ENCODE peak calls at places on chromosomes 16 and 17, in ten cellular contexts. P, C, I, K, J, N, X, B, Q and W are unnamed samples.

GRCh38 chr16:83187404-83187803 is 560.6 kb downstream of the CDH13 start:
- DNase-seq in P (no peak), C (no peak), I (no peak), K (no peak), J (no peak), N (no peak), X (no peak), B (no peak), Q (no peak), W (no peak)

GRCh38 chr17:57316361-57316760 is 60.0 kb downstream of the MSI2 start:
- DNase-seq in P (no peak), C (no peak), I (no peak), K (no peak), J (no peak), N (no peak), X (no peak), B (no peak), Q (no peak), W (no peak)

GRCh38 chr17:73625975-73626706 is 18.1 kb downstream of the SDK2 start:
- DNase-seq in P (no peak), C (no peak), I (peak; percentile 69), K (no peak), J (no peak), N (no peak), X (no peak), B (no peak), Q (no peak), W (no peak)

GRCh38 chr17:82049106-82049505 is 2.5 kb downstream of the RFNG start:
- DNase-seq in P (no peak), C (no peak), I (no peak), K (no peak), J (no peak), N (no peak), X (no peak), B (no peak), Q (no peak), W (no peak)

GRCh38 chr17:40023590-40024292 is 8.5 kb downstream of the CSF3 start:
- DNase-seq in P (no peak), C (peak; percentile 81), I (peak; percentile 56), K (peak; percentile 47), J (no peak), N (no peak), X (peak; percentile 87), B (no peak), Q (no peak), W (no peak)

GRCh38 chr17:61385869-61386245 is 13.8 kb upstream of the TBX2 start:
- DNase-seq in P (no peak), C (no peak), I (no peak), K (no peak), J (no peak), N (no peak), X (no peak), B (no peak), Q (no peak), W (no peak)

GRCh38 chr17:47280072-47280811 is 26.6 kb downstream of the ITGB3 start:
- DNase-seq in P (no peak), C (no peak), I (no peak), K (no peak), J (no peak), N (no peak), X (no peak), B (no peak), Q (no peak), W (no peak)

GRCh38 chr16:58733248-58733670 is 857 bp downstream of the GOT2 start:
- DNase-seq in P (no peak), C (no peak), I (no peak), K (no peak), J (no peak), N (no peak), X (no peak), B (peak; percentile 45), Q (no peak), W (no peak)

GRCh38 chr16:10332301-10332700 is 53.6 kb upstream of the ATF7IP2 start:
- DNase-seq in P (no peak), C (no peak), I (no peak), K (no peak), J (no peak), N (no peak), X (no peak), B (peak; percentile 42), Q (no peak), W (no peak)

GRCh38 chr17:78210111-78210510 is 3.9 kb upstream of the BIRC5 start:
- DNase-seq in P (no peak), C (no peak), I (no peak), K (no peak), J (no peak), N (no peak), X (no peak), B (no peak), Q (no peak), W (no peak)

GRCh38 chr17:57092171-57092570 is 7.1 kb downstream of the AKAP1 start:
- DNase-seq in P (no peak), C (no peak), I (no peak), K (no peak), J (no peak), N (no peak), X (no peak), B (no peak), Q (no peak), W (no peak)

GRCh38 chr17:48603959-48604769 is 622 bp downstream of the HOXB6 start:
- DNase-seq in P (no peak), C (no peak), I (no peak), K (no peak), J (peak; percentile 76), N (peak; percentile 96), X (no peak), B (peak; percentile 68), Q (no peak), W (no peak)

GRCh38 chr17:1588781-1589585 is 26.4 kb upstream of the PITPNA start:
- DNase-seq in P (no peak), C (no peak), I (no peak), K (no peak), J (no peak), N (no peak), X (peak; percentile 49), B (no peak), Q (no peak), W (no peak)

GRCh38 chr16:23518435-23518891 is 8.2 kb upstream of the GGA2 start:
- DNase-seq in P (no peak), C (no peak), I (no peak), K (no peak), J (no peak), N (no peak), X (no peak), B (no peak), Q (no peak), W (no peak)

GRCh38 chr16:73565925-73566324 is 518.0 kb upstream of the ZFHX3 start:
- DNase-seq in P (no peak), C (no peak), I (no peak), K (no peak), J (no peak), N (no peak), X (no peak), B (no peak), Q (no peak), W (no peak)

GRCh38 chr16:3999890-4000325 is 116.3 kb downstream of the ADCY9 start:
- DNase-seq in P (no peak), C (no peak), I (no peak), K (peak; percentile 60), J (no peak), N (no peak), X (no peak), B (no peak), Q (no peak), W (no peak)
- H3K4me1 ChIP-seq in P (peaks cover 12% of the 10 kb centered on the region), C (no peaks in the 10 kb centered on the region), I (peaks cover 28% of the 10 kb centered on the region), K (peaks cover 11% of the 10 kb centered on the region), J (no peaks in the 10 kb centered on the region), N (peaks cover 13% of the 10 kb centered on the region), X (peaks cover 5% of the 10 kb centered on the region), B (no peaks in the 10 kb centered on the region), Q (no peaks in the 10 kb centered on the region), W (peaks cover 7% of the 10 kb centered on the region)

DNA sequence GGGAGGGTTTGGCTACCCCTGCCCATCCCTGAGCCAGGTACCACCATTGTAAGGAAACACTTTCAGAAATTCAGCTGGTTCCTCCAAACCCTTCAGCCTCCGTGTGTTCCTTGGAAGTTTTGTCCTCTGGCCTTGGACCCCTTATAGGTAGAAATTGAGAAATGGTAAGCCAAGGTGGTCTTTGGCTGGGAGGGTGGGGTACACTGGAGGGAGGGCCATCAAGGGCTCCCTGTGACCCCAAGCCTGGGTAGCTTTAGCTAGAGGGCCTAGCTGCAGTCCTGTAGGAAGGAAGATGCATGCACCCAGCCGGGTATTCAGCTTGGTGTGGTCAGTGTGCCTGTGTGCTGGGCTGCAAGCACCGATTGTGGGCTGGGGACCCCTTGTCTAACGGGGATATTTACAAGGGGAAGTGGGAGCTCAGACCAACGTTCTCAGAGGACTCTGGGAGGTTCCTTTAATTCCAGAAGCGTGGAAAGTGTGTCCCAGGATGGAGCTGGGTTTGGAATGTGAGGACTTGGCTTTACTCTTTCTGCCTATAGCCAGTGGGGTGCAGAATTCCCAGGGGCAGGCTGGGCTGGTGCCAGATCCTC is 6.8 kb downstream of the NAT9 start:
- DNase-seq in P (no peak), C (no peak), I (no peak), K (no peak), J (no peak), N (no peak), X (no peak), B (peak; percentile 42), Q (no peak), W (no peak)
- TF ChIP-seq POLR2A in P (no peak), C (no peak), I (no peak), K (no peak), J (no peak), N (no peak), X (no peak), B (no peak), Q (no peak), W (no peak)

DNA sequence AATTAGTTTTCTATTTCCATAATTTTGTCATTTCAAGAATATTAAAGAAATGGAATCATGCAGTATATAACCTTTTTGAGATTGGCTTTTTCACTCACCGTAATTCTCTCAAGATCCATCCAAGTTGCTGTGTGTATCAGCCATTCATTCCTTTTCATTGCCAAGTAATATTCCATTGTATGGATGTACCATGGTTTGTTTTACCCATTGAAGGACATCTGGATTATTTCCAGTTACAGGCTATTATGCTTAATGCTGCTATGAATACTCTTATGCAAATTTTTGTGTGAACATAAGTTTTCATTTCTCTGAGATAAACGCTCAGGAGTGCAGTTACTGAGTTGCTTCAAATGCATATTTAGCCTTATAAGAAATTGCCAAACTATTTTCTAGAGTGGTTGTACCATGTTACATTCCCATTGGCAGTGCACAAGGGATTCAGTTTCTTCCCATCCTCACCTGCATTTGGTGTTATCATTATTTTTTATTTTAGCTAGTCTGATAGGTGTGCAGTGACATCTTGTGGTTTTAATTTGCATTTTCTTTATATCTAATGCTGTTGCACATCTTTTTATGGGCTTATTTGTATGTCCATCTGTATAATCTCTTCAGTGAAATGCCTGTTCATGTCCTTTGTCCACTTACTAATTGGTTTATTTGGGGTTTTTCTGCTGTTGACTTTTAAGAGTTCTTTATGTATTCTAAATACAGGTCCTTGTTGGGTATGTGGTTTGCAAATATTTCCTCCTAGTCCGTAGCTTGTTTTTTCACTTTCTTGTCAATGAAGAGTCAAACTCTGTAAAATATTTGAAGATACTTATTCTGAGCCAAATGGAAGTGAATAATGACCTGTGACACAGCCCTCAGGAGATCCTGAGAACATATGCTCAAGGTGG is 32.7 kb downstream of the BMERB1 start:
- DNase-seq in P (no peak), C (no peak), I (no peak), K (no peak), J (no peak), N (no peak), X (no peak), B (no peak), Q (no peak), W (no peak)
- H3K27ac ChIP-seq in P (no peak overlapping the region), C (no peak overlapping the region), I (no peak overlapping the region), K (no peak overlapping the region), J (no peak overlapping the region), N (no peak overlapping the region), X (no peak overlapping the region), B (no peak overlapping the region), Q (no peak overlapping the region), W (no peak overlapping the region)

GRCh38 chr16:24984101-24984500 is 31.1 kb downstream of the ARHGAP17 start:
- DNase-seq in P (no peak), C (no peak), I (no peak), K (no peak), J (peak; percentile 24), N (no peak), X (no peak), B (no peak), Q (no peak), W (no peak)
- H3K4me1 ChIP-seq in P (peaks cover 58% of the 10 kb centered on the region), C (peaks cover 47% of the 10 kb centered on the region), I (peaks cover 97% of the 10 kb centered on the region), K (peaks cover 22% of the 10 kb centered on the region), J (peaks cover 43% of the 10 kb centered on the region), N (peaks cover 48% of the 10 kb centered on the region), X (peaks cover 71% of the 10 kb centered on the region), B (peaks cover 77% of the 10 kb centered on the region), Q (peaks cover 63% of the 10 kb centered on the region), W (peaks cover 59% of the 10 kb centered on the region)